ENCODE peak calls at places on chromosomes 4 and X, in ten cellular contexts. U is AG04450, A is breast epithelium, V is uterus, H is epithelial cell of esophagus, L is tibial artery, X is choroid plexus epithelial cell, R is astrocyte of the spinal cord, M is HepG2, S is A673. G is an unnamed sample.

GRCh38 chrX:43882294-43882681 is at the start of gene MAOB:
- DNase-seq in U (no peak), A (no peak), V (peak; percentile 43), H (peak; percentile 24), L (no peak), X (no peak), R (no peak), M (peak; percentile 63), S (peak; percentile 10), G (no peak)

GRCh38 chr4:118271788-118272187 is 81.0 kb downstream of the PRSS12 start:
- DNase-seq in U (no peak), A (no peak), V (no peak), H (no peak), L (no peak), X (no peak), R (no peak), M (no peak), S (no peak), G (no peak)

GRCh38 chrX:81120270-81120935 is 81.3 kb downstream of the HMGN5 start:
- DNase-seq in U (no peak), A (no peak), V (no peak), H (no peak), L (no peak), X (no peak), R (no peak), M (no peak), S (peak; percentile 24), G (no peak)

GRCh38 chr4:151169900-151170299 is 70.5 kb downstream of the RPS3A start:
- DNase-seq in U (peak; percentile 38), A (no peak), V (no peak), H (no peak), L (no peak), X (peak; percentile 35), R (peak; percentile 55), M (no peak), S (no peak), G (no peak)

GRCh38 chrX:152038798-152039197 is 64.3 kb upstream of the GABRE start:
- DNase-seq in U (no peak), A (no peak), V (no peak), H (peak; percentile 7), L (no peak), X (no peak), R (no peak), M (peak; percentile 14), S (no peak), G (peak; percentile 21)

GRCh38 chr4:113636438-113636818 is 125.1 kb downstream of the CAMK2D start:
- DNase-seq in U (no peak), A (no peak), V (no peak), H (no peak), L (no peak), X (no peak), R (no peak), M (peak; percentile 78), S (no peak), G (no peak)

GRCh38 chr4:7803371-7803770 is 136.3 kb downstream of the AFAP1 start:
- DNase-seq in U (no peak), A (no peak), V (no peak), H (no peak), L (no peak), X (no peak), R (no peak), M (no peak), S (no peak), G (no peak)

GRCh38 chr4:30839583-30840520 is 119.7 kb downstream of the PCDH7 start:
- DNase-seq in U (peak; percentile 21), A (no peak), V (no peak), H (peak; percentile 65), L (no peak), X (peak; percentile 57), R (peak; percentile 93), M (no peak), S (peak; percentile 83), G (peak; percentile 83)

GRCh38 chrX:84339507-84340364 is 151.7 kb upstream of the RPS6KA6 start:
- DNase-seq in U (no peak), A (no peak), V (no peak), H (peak; percentile 36), L (no peak), X (peak; percentile 47), R (peak; percentile 22), M (peak; percentile 0), S (peak; percentile 14), G (peak; percentile 20)

GRCh38 chr4:101871962-101872676 is 81.6 kb downstream of the BANK1 start:
- DNase-seq in U (no peak), A (no peak), V (no peak), H (no peak), L (no peak), X (no peak), R (no peak), M (no peak), S (no peak), G (no peak)

GRCh38 chrX:24693453-24694202 is at the start of gene POLA1:
- DNase-seq in U (peak; percentile 87), A (peak; percentile 89), V (peak; percentile 94), H (peak; percentile 95), L (peak; percentile 87), X (peak; percentile 97), R (peak; percentile 96), M (peak; percentile 92), S (peak; percentile 96), G (peak; percentile 85)
- TF ChIP-seq CTCF in U (peak; percentile 33), A (no peak), V (peak; percentile 23), H (peak; percentile 40), L (no peak), X (peak; percentile 7), R (no peak), M (peak; percentile 55), S (no peak), G (peak; percentile 29)

GRCh38 chrX:5724123-5724522 is 504.5 kb downstream of the NLGN4X start:
- DNase-seq in U (no peak), A (no peak), V (no peak), H (no peak), L (no peak), X (no peak), R (no peak), M (no peak), S (no peak), G (no peak)
- H3K4me3 ChIP-seq in U (no peak overlapping the region), A (peak overlapping the region; percentile 17), V (no peak overlapping the region), H (no peak overlapping the region), L (no peak overlapping the region), X (no peak overlapping the region), R (no peak overlapping the region), M (no peak overlapping the region), S (no peak overlapping the region), G (no peak overlapping the region)

GRCh38 chr4:48085821-48086602 is 48.0 kb downstream of the TXK start:
- DNase-seq in U (no peak), A (no peak), V (no peak), H (peak; percentile 39), L (no peak), X (no peak), R (no peak), M (no peak), S (no peak), G (no peak)

GRCh38 chr4:48079972-48080391 is 54.1 kb downstream of the TXK start:
- DNase-seq in U (no peak), A (no peak), V (no peak), H (peak; percentile 28), L (no peak), X (peak; percentile 71), R (peak; percentile 45), M (no peak), S (peak; percentile 37), G (peak; percentile 59)

GRCh38 chr4:48081196-48081595 is 52.9 kb downstream of the TXK start:
- DNase-seq in U (no peak), A (no peak), V (no peak), H (no peak), L (no peak), X (peak; percentile 68), R (peak; percentile 18), M (no peak), S (no peak), G (no peak)

GRCh38 chr4:48078862-48079655 is 55.0 kb downstream of the TXK start:
- DNase-seq in U (no peak), A (no peak), V (no peak), H (no peak), L (no peak), X (peak; percentile 14), R (no peak), M (no peak), S (no peak), G (no peak)

DNA sequence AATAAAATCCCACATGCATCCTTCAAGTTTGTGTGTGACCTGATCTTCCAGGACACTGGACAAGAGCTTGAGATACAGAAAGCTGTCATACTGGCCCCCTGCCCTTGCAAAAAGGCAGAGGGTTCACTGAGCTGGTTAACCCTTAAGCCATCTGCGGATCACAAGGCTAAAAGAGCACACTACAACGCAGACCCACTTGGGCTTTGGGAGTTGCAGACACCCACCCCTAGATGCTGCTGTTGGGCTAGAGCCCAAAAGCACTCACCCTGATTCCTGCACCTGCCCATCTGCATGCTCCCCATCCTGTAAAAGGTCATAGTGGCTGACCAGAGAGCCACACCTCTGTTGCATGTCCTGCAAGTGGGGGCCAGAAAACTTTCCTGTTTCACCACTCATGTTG is 51.1 kb downstream of the TXK start:
- DNase-seq in U (no peak), A (no peak), V (no peak), H (no peak), L (no peak), X (no peak), R (no peak), M (no peak), S (no peak), G (no peak)
- TF ChIP-seq CTCF in U (no peak), A (no peak), V (no peak), H (no peak), L (no peak), X (no peak), R (no peak), M (no peak), S (no peak), G (no peak)

GRCh38 chrX:47577901-47578300 is 4.3 kb upstream of the TIMP1 start:
- DNase-seq in U (no peak), A (no peak), V (no peak), H (no peak), L (no peak), X (no peak), R (no peak), M (no peak), S (no peak), G (no peak)

GRCh38 chrX:47578692-47579091 is 3.5 kb upstream of the TIMP1 start:
- DNase-seq in U (no peak), A (no peak), V (no peak), H (no peak), L (no peak), X (no peak), R (no peak), M (no peak), S (no peak), G (no peak)

GRCh38 chrX:47576021-47576898 is 6.0 kb upstream of the TIMP1 start:
- DNase-seq in U (no peak), A (no peak), V (no peak), H (no peak), L (no peak), X (no peak), R (no peak), M (no peak), S (no peak), G (no peak)

GRCh38 chrX:47579537-47579936 is 2.7 kb upstream of the TIMP1 start:
- DNase-seq in U (no peak), A (no peak), V (no peak), H (peak; percentile 85), L (no peak), X (peak; percentile 87), R (peak; percentile 70), M (no peak), S (no peak), G (peak; percentile 86)

DNA sequence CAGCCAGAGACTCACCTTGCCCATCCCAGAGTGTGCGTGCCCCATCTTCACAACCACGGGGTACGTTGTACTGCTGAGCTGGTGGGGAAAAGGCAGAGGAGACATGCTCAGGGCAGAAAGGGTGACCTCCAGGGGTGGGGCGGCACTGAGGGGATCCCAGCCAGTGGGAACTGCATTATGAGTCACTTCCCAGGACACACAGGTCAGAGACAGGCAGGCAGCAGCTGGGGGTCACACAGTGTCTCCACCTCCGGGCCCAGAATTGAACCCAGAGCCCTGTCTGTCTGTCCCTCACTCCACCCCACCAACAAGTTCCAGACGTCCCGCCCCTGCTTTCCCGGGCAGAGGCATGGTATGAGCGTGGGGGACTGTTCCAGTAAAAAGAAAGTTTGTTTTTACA is 4.8 kb upstream of the TIMP1 start:
- DNase-seq in U (no peak), A (no peak), V (no peak), H (no peak), L (no peak), X (peak; percentile 55), R (no peak), M (no peak), S (no peak), G (no peak)
- H3K4me3 ChIP-seq in U (no peak overlapping the region), A (no peak overlapping the region), V (no peak overlapping the region), H (no peak overlapping the region), L (no peak overlapping the region), X (no peak overlapping the region), R (no peak overlapping the region), M (no peak overlapping the region), S (no peak overlapping the region), G (no peak overlapping the region)

G was measured in bronchial epithelial cell.